ENCODE peak calls at places on chromosome 9, in five cellular contexts. B is skeletal muscle cell, A is ACHN, T is T-helper 2 cell, E is RWPE1. H is an unnamed sample.

GRCh38 chr9:123637940-123638634 is 282.1 kb downstream of the CRB2 start:
- DNase-seq in E (no peak), A (no peak), T (no peak), B (no peak), H (no peak)

GRCh38 chr9:20314981-20315380 is 307.3 kb downstream of the MLLT3 start:
- DNase-seq in T (no peak), E (no peak), A (no peak), B (no peak), H (no peak)

GRCh38 chr9:114314881-114315722 is 7.8 kb upstream of the ORM1 start:
- DNase-seq in B (no peak), T (no peak), E (no peak), A (no peak), H (peak)

GRCh38 chr9:81597749-81598497 is 91.4 kb downstream of the TLE1 start:
- DNase-seq in T (no peak), E (no peak), B (no peak), A (no peak), H (no peak)

GRCh38 chr9:20553750-20554149 is 68.5 kb downstream of the MLLT3 start:
- DNase-seq in T (no peak), B (no peak), A (no peak), E (no peak), H (no peak)

GRCh38 chr9:84121991-84122523 is 141.5 kb downstream of the RMI1 start:
- DNase-seq in A (no peak), E (no peak), B (peak), T (no peak), H (peak)

GRCh38 chr9:125260564-125260963 is 1.1 kb upstream of the GAPVD1 start:
- DNase-seq in T (no peak), A (peak), E (no peak), B (peak), H (no peak)

GRCh38 chr9:137453643-137454081 is 5.5 kb downstream of the NSMF start:
- DNase-seq in E (peak), B (peak), T (peak), A (no peak), H (peak)

GRCh38 chr9:38185647-38186371 is 116.8 kb upstream of the SHB start:
- DNase-seq in T (no peak), B (no peak), A (no peak), E (no peak), H (peak)

GRCh38 chr9:112569186-112569585 is 82.6 kb downstream of the KIAA1958 start:
- DNase-seq in A (no peak), T (no peak), B (peak), E (no peak), H (no peak)

GRCh38 chr9:132547436-132547835 is 35.0 kb upstream of the BARHL1 start:
- DNase-seq in B (no peak), E (no peak), A (no peak), T (no peak), H (no peak)

GRCh38 chr9:110130791-110131416 is 77.1 kb downstream of the C9orf152 start:
- DNase-seq in A (no peak), E (no peak), B (no peak), T (no peak), H (no peak)

GRCh38 chr9:90966475-90967150 is 165.0 kb downstream of the SYK start:
- DNase-seq in E (peak), A (no peak), T (no peak), B (no peak), H (no peak)

GRCh38 chr9:129885018-129885669 is 49.9 kb downstream of the USP20 start:
- DNase-seq in A (peak), B (no peak), T (no peak), E (no peak), H (peak)

GRCh38 chr9:113623851-113624485 is 160.4 kb downstream of the RGS3 start:
- DNase-seq in A (no peak), B (no peak), T (no peak), E (no peak), H (no peak)

GRCh38 chr9:131936929-131937328 is 142.7 kb downstream of the MED27 start:
- DNase-seq in E (no peak), A (no peak), B (no peak), T (no peak), H (no peak)

GRCh38 chr9:93057024-93057702 is 1.3 kb upstream of the SUSD3 start:
- DNase-seq in E (no peak), A (no peak), B (no peak), T (no peak), H (no peak)

GRCh38 chr9:75391497-75391896 is 303.2 kb downstream of the OSTF1 start:
- DNase-seq in A (no peak), E (no peak), B (no peak), T (no peak), H (no peak)

GRCh38 chr9:135951889-135952663 is 9.1 kb downstream of the UBAC1 start:
- DNase-seq in E (peak), A (peak), B (peak), T (no peak), H (no peak)

GRCh38 chr9:92142329-92142728 is 27.1 kb upstream of the SPTLC1 start:
- DNase-seq in E (no peak), A (no peak), T (no peak), B (no peak), H (no peak)

GRCh38 chr9:83920469-83920941 is 727 bp downstream of the KIF27 start:
- DNase-seq in T (no peak), B (no peak), A (peak), E (no peak), H (peak)

GRCh38 chr9:87595605-87596004 is 97.9 kb downstream of the DAPK1 start:
- DNase-seq in A (no peak), B (no peak), T (no peak), E (no peak), H (no peak)

GRCh38 chr9:1042466-1042865 is 7.7 kb upstream of the DMRT2 start:
- DNase-seq in A (no peak), B (no peak), E (no peak), T (no peak), H (no peak)

GRCh38 chr9:111805841-111806241 is 11.1 kb upstream of the SHOC1 start:
- DNase-seq in B (peak), T (no peak), A (peak), E (peak), H (no peak)

GRCh38 chr9:100498592-100498991 is 25.6 kb downstream of the TMEFF1 start:
- DNase-seq in E (peak), A (no peak), B (no peak), T (no peak), H (no peak)

GRCh38 chr9:95570150-95570549 is 53.4 kb upstream of the PTCH1 start:
- DNase-seq in B (no peak), E (no peak), T (no peak), A (no peak), H (no peak)

GRCh38 chr9:109716631-109717030 is 63.4 kb upstream of the PALM2AKAP2 start:
- DNase-seq in E (peak), A (no peak), B (no peak), T (no peak), H (no peak)

GRCh38 chr9:93955356-93956182 is 414 bp upstream of the BARX1 start:
- DNase-seq in E (no peak), A (no peak), T (no peak), B (no peak), H (no peak)

GRCh38 chr9:130237763-130238524 is 27.6 kb upstream of the HMCN2 start:
- DNase-seq in E (no peak), T (no peak), A (no peak), B (no peak), H (no peak)

GRCh38 chr9:123087359-123087888 is 54.0 kb downstream of the GPR21 start:
- DNase-seq in B (no peak), E (no peak), A (no peak), T (no peak), H (no peak)

GRCh38 chr9:108643756-108644510 is 211.9 kb downstream of the ACTL7B start:
- DNase-seq in B (no peak), A (no peak), T (no peak), E (peak), H (no peak)

GRCh38 chr9:119114681-119115080 is 254.6 kb downstream of the BRINP1 start:
- DNase-seq in B (no peak), T (no peak), E (no peak), A (no peak), H (no peak)

H was measured in HAP-1.